ENCODE peak calls at places on chromosome 16, in ten cellular contexts. Q is RWPE1, G is AG09319, Y is NB4, K is left lung, S is BJ, N is epithelial cell of esophagus, V is H1, X is HCT116, E is coronary artery. P is an unnamed sample.

GRCh38 chr16:81836279-81837054 is 57.4 kb downstream of the PLCG2 start:
- DNase-seq in Q (no peak), G (no peak), Y (no peak), K (no peak), S (no peak), N (no peak), V (no peak), X (peak; percentile 59), E (no peak), P (no peak)

GRCh38 chr16:74029122-74029805 is 267.4 kb upstream of the PSMD7 start:
- DNase-seq in Q (no peak), G (no peak), Y (no peak), K (no peak), S (no peak), N (no peak), V (no peak), X (no peak), E (no peak), P (no peak)

GRCh38 chr16:54446639-54447038 is 160.1 kb upstream of the IRX3 start:
- DNase-seq in Q (peak; percentile 63), G (peak; percentile 52), Y (peak; percentile 92), K (peak; percentile 43), S (no peak), N (peak; percentile 80), V (no peak), X (no peak), E (peak; percentile 77), P (no peak)

GRCh38 chr16:89827383-89828198 is 684 bp upstream of the SPIRE2 start:
- DNase-seq in Q (peak; percentile 19), G (no peak), Y (peak; percentile 59), K (no peak), S (no peak), N (peak; percentile 51), V (no peak), X (peak; percentile 54), E (no peak), P (peak; percentile 64)

GRCh38 chr16:15949210-15950166 is at the start of gene ABCC1:
- DNase-seq in Q (peak; percentile 58), G (no peak), Y (peak; percentile 56), K (peak; percentile 40), S (no peak), N (peak; percentile 59), V (no peak), X (no peak), E (no peak), P (peak; percentile 67)

GRCh38 chr16:12951392-12951791 is 50.0 kb downstream of the SHISA9 start:
- DNase-seq in Q (no peak), G (no peak), Y (no peak), K (no peak), S (no peak), N (no peak), V (no peak), X (no peak), E (no peak), P (no peak)

GRCh38 chr16:70160388-70160787 is 13.2 kb upstream of the CLEC18C start:
- DNase-seq in Q (no peak), G (no peak), Y (no peak), K (no peak), S (no peak), N (no peak), V (no peak), X (no peak), E (no peak), P (no peak)

GRCh38 chr16:12565423-12565822 is 238.3 kb downstream of the CPPED1 start:
- DNase-seq in Q (no peak), G (no peak), Y (no peak), K (no peak), S (no peak), N (no peak), V (no peak), X (no peak), E (no peak), P (no peak)

GRCh38 chr16:22098538-22099255 is 6.4 kb downstream of the VWA3A start:
- DNase-seq in Q (peak; percentile 75), G (peak; percentile 10), Y (peak; percentile 67), K (no peak), S (no peak), N (peak; percentile 55), V (no peak), X (peak; percentile 56), E (no peak), P (peak; percentile 23)

GRCh38 chr16:85897384-85897783 is 1.6 kb upstream of the IRF8 start:
- DNase-seq in Q (no peak), G (no peak), Y (peak; percentile 70), K (no peak), S (no peak), N (no peak), V (no peak), X (no peak), E (no peak), P (no peak)

GRCh38 chr16:50378417-50378816 is 9.6 kb upstream of the BRD7 start:
- DNase-seq in Q (no peak), G (no peak), Y (no peak), K (no peak), S (no peak), N (no peak), V (no peak), X (no peak), E (no peak), P (no peak)

GRCh38 chr16:89993971-89994370 is 25.3 kb downstream of the DBNDD1 start:
- DNase-seq in Q (no peak), G (no peak), Y (no peak), K (no peak), S (no peak), N (no peak), V (no peak), X (no peak), E (no peak), P (no peak)

GRCh38 chr16:67844441-67844840 is 2.3 kb upstream of the NUTF2 start:
- DNase-seq in Q (peak; percentile 57), G (no peak), Y (no peak), K (no peak), S (no peak), N (peak; percentile 83), V (no peak), X (no peak), E (no peak), P (no peak)
- TF ChIP-seq CTCF in Q (no peak), G (no peak), Y (no peak), K (no peak), S (peak; percentile 43), N (peak; percentile 37), V (no peak), X (no peak), E (no peak), P (no peak)

GRCh38 chr16:1403036-1403435 is 11.5 kb downstream of the UNKL start:
- DNase-seq in Q (no peak), G (no peak), Y (no peak), K (no peak), S (no peak), N (no peak), V (no peak), X (no peak), E (no peak), P (no peak)

GRCh38 chr16:1398826-1399581 is 15.5 kb downstream of the UNKL start:
- DNase-seq in Q (no peak), G (no peak), Y (no peak), K (no peak), S (no peak), N (no peak), V (no peak), X (no peak), E (no peak), P (no peak)

GRCh38 chr16:1403733-1404132 is 10.8 kb downstream of the UNKL start:
- DNase-seq in Q (no peak), G (no peak), Y (no peak), K (no peak), S (no peak), N (no peak), V (no peak), X (no peak), E (no peak), P (no peak)

GRCh38 chr16:1401758-1402154 is 12.7 kb downstream of the UNKL start:
- DNase-seq in Q (no peak), G (no peak), Y (no peak), K (no peak), S (no peak), N (no peak), V (no peak), X (no peak), E (no peak), P (no peak)

DNA sequence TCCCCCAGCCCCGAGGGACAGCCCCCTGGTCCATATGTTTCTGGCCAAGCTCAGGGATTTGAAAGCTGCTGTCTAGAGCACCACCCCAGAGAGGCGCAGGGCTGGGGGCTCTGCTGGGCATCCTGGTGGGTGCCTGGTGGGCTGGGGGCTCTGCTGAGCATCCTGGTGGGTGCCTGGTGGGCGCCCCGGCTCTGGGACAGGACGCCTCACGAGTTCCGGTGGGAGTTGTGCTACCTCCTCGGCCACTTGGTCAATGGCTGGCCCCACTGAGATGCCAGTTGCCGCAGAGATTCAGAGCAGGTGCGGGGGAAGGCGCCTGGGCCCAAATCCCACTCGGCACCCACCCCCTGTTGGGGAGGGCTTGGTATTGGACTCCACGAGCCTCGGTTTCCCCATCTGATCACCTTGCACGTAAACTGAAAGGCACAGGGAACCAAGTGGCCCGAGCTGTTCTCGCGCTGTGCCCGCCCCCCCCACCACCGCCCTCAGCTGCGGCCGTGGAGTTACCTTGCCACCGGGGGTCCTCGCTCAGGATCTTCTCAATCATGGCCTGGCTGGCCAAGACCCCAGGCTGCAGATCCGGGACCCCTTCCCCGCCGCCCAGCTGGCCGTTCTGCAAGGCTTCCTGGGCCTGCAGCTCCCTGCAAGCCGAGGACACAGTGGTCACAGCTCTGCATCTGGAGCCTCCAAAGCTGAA is 13.3 kb downstream of the UNKL start:
- DNase-seq in Q (no peak), G (no peak), Y (no peak), K (no peak), S (no peak), N (no peak), V (no peak), X (no peak), E (no peak), P (no peak)
- TF ChIP-seq CTCF in Q (no peak), G (no peak), Y (no peak), K (no peak), S (no peak), N (no peak), V (no peak), X (no peak), E (no peak), P (no peak)

GRCh38 chr16:47045023-47045422 is 71.5 kb upstream of the DNAJA2 start:
- DNase-seq in Q (no peak), G (no peak), Y (peak; percentile 38), K (no peak), S (no peak), N (no peak), V (no peak), X (no peak), E (no peak), P (no peak)
- TF ChIP-seq CTCF in Q (no peak), G (no peak), Y (no peak), K (no peak), S (peak; percentile 29), N (no peak), V (no peak), X (no peak), E (no peak), P (no peak)

DNA sequence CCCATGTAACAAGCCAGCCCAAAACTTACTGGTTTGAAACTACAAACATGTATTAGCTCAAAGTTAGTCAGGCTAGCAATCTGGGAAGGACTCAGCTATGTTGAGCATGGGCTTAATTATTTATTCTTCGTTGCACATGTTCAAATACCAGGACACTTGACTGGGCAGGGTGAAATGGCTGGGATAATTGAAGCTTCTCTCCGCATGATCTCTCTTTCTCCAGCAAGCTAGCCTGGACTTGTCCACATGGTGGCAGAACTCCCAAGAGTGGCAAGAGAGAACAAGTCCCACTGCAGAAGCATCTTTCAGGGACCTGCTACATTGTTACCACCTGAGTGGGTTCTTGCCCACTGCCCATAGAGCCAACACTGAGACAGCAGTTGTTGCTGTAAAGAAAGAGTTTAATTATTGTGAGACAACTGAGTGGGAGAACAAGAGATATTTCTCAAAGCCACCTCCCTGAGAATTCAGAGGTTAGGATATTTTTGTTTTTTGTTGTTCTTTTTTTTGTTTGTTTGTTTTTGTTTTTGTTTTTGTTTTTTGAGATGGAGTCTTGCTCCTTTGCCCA is 16.8 kb upstream of the ATF7IP2 start:
- DNase-seq in Q (no peak), G (no peak), Y (peak; percentile 14), K (no peak), S (no peak), N (peak; percentile 81), V (no peak), X (no peak), E (no peak), P (no peak)
- TF ChIP-seq CTCF in Q (no peak), G (no peak), Y (peak; percentile 7), K (no peak), S (no peak), N (peak; percentile 47), V (peak; percentile 54), X (no peak), E (no peak), P (no peak)